ENCODE peak calls at places on chromosomes 7 and 10, in eight cellular contexts. One of them, this sample, is unnamed.
A peak's percentile ranks its signal among the peaks of the same experiment; 100 is the strongest.

GRCh38 chr10:34286136-34286739 is 528.9 kb downstream of the PARD3 start:
- DNase-seq in CD8-positive, alpha-beta T cell: no peak
- DNase-seq in IMR-90: peak; percentile 41
- DNase-seq in mesothelial cell of epicardium: no peak
- DNase-seq in cardiac muscle cell: peak; percentile 19
- DNase-seq in BE2C: no peak
- DNase-seq in psoas muscle: peak; percentile 19
- DNase-seq in Calu3: no peak
- DNase-seq in this sample: peak; percentile 22

GRCh38 chr10:80493482-80494021 is 39.4 kb downstream of the TSPAN14 start:
- DNase-seq in IMR-90: no peak
- DNase-seq in BE2C: no peak
- DNase-seq in psoas muscle: no peak
- DNase-seq in CD8-positive, alpha-beta T cell: no peak
- DNase-seq in mesothelial cell of epicardium: no peak
- DNase-seq in cardiac muscle cell: peak; percentile 80
- DNase-seq in Calu3: no peak
- DNase-seq in this sample: peak; percentile 93

GRCh38 chr7:28572321-28573058 is 160.2 kb downstream of the CREB5 start:
- DNase-seq in cardiac muscle cell: no peak
- DNase-seq in CD8-positive, alpha-beta T cell: no peak
- DNase-seq in mesothelial cell of epicardium: no peak
- DNase-seq in BE2C: no peak
- DNase-seq in Calu3: peak; percentile 52
- DNase-seq in psoas muscle: no peak
- DNase-seq in IMR-90: no peak
- DNase-seq in this sample: no peak

GRCh38 chr7:77738871-77739270 is 42.6 kb downstream of the RSBN1L start:
- DNase-seq in IMR-90: peak; percentile 55
- DNase-seq in cardiac muscle cell: peak; percentile 25
- DNase-seq in CD8-positive, alpha-beta T cell: no peak
- DNase-seq in BE2C: no peak
- DNase-seq in psoas muscle: no peak
- DNase-seq in mesothelial cell of epicardium: no peak
- DNase-seq in Calu3: no peak
- DNase-seq in this sample: peak; percentile 43

GRCh38 chr10:77582710-77583115 is 54.9 kb downstream of the KCNMA1 start:
- DNase-seq in mesothelial cell of epicardium: no peak
- DNase-seq in psoas muscle: peak; percentile 34
- DNase-seq in Calu3: peak; percentile 73
- DNase-seq in CD8-positive, alpha-beta T cell: no peak
- DNase-seq in IMR-90: peak; percentile 79
- DNase-seq in cardiac muscle cell: peak; percentile 47
- DNase-seq in BE2C: peak; percentile 68
- DNase-seq in this sample: peak; percentile 58

GRCh38 chr7:130008941-130009847 is 42.0 kb downstream of the ZC3HC1 start:
- DNase-seq in IMR-90: peak; percentile 62
- DNase-seq in psoas muscle: peak; percentile 17
- DNase-seq in CD8-positive, alpha-beta T cell: no peak
- DNase-seq in BE2C: no peak
- DNase-seq in Calu3: peak; percentile 95
- DNase-seq in cardiac muscle cell: peak; percentile 14
- DNase-seq in mesothelial cell of epicardium: no peak
- DNase-seq in this sample: peak; percentile 45

GRCh38 chr10:7672366-7673134 is 5.8 kb upstream of the ITIH5 start:
- DNase-seq in mesothelial cell of epicardium: no peak
- DNase-seq in cardiac muscle cell: peak; percentile 12
- DNase-seq in BE2C: no peak
- DNase-seq in psoas muscle: no peak
- DNase-seq in Calu3: no peak
- DNase-seq in CD8-positive, alpha-beta T cell: no peak
- DNase-seq in IMR-90: no peak
- DNase-seq in this sample: no peak

GRCh38 chr7:85479918-85480658 is 293.2 kb upstream of the SEMA3D start:
- DNase-seq in IMR-90: peak; percentile 23
- DNase-seq in CD8-positive, alpha-beta T cell: no peak
- DNase-seq in psoas muscle: no peak
- DNase-seq in Calu3: no peak
- DNase-seq in cardiac muscle cell: peak; percentile 44
- DNase-seq in mesothelial cell of epicardium: no peak
- DNase-seq in BE2C: no peak
- DNase-seq in this sample: peak; percentile 67

GRCh38 chr10:57008189-57008588 is 647.1 kb upstream of the ZWINT start:
- DNase-seq in IMR-90: no peak
- DNase-seq in BE2C: no peak
- DNase-seq in psoas muscle: no peak
- DNase-seq in Calu3: no peak
- DNase-seq in mesothelial cell of epicardium: no peak
- DNase-seq in cardiac muscle cell: no peak
- DNase-seq in CD8-positive, alpha-beta T cell: no peak
- DNase-seq in this sample: no peak

GRCh38 chr7:6630007-6630849 is 6.9 kb upstream of the ZNF316 start:
- DNase-seq in mesothelial cell of epicardium: no peak
- DNase-seq in Calu3: no peak
- DNase-seq in psoas muscle: no peak
- DNase-seq in IMR-90: no peak
- DNase-seq in cardiac muscle cell: no peak
- DNase-seq in BE2C: no peak
- DNase-seq in CD8-positive, alpha-beta T cell: no peak
- DNase-seq in this sample: no peak

GRCh38 chr7:7183061-7183832 is 903 bp downstream of the C1GALT1 start:
- DNase-seq in psoas muscle: no peak
- DNase-seq in CD8-positive, alpha-beta T cell: peak; percentile 72
- DNase-seq in Calu3: peak; percentile 81
- DNase-seq in BE2C: peak; percentile 35
- DNase-seq in mesothelial cell of epicardium: peak; percentile 58
- DNase-seq in cardiac muscle cell: peak; percentile 33
- DNase-seq in IMR-90: no peak
- DNase-seq in this sample: peak; percentile 47

GRCh38 chr7:118771672-118772071 is 547.2 kb downstream of the ANKRD7 start:
- DNase-seq in CD8-positive, alpha-beta T cell: no peak
- DNase-seq in IMR-90: no peak
- DNase-seq in cardiac muscle cell: no peak
- DNase-seq in mesothelial cell of epicardium: no peak
- DNase-seq in BE2C: no peak
- DNase-seq in psoas muscle: no peak
- DNase-seq in Calu3: no peak
- DNase-seq in this sample: no peak

GRCh38 chr7:128888756-128889095 is 21.8 kb downstream of the KCP start:
- DNase-seq in CD8-positive, alpha-beta T cell: no peak
- DNase-seq in Calu3: no peak
- DNase-seq in cardiac muscle cell: no peak
- DNase-seq in BE2C: peak; percentile 10
- DNase-seq in IMR-90: no peak
- DNase-seq in mesothelial cell of epicardium: no peak
- DNase-seq in psoas muscle: no peak
- DNase-seq in this sample: no peak

GRCh38 chr10:3516626-3517255 is 268.3 kb downstream of the KLF6 start:
- DNase-seq in IMR-90: no peak
- DNase-seq in CD8-positive, alpha-beta T cell: no peak
- DNase-seq in Calu3: no peak
- DNase-seq in BE2C: no peak
- DNase-seq in mesothelial cell of epicardium: no peak
- DNase-seq in psoas muscle: no peak
- DNase-seq in cardiac muscle cell: no peak
- DNase-seq in this sample: no peak

GRCh38 chr7:126685596-126685995 is 567.1 kb downstream of the GRM8 start:
- DNase-seq in mesothelial cell of epicardium: no peak
- DNase-seq in IMR-90: no peak
- DNase-seq in CD8-positive, alpha-beta T cell: no peak
- DNase-seq in cardiac muscle cell: no peak
- DNase-seq in BE2C: no peak
- DNase-seq in Calu3: no peak
- DNase-seq in psoas muscle: no peak
- DNase-seq in this sample: no peak

GRCh38 chr7:102096706-102097427 is 189.8 kb upstream of the SH2B2 start:
- DNase-seq in Calu3: no peak
- DNase-seq in cardiac muscle cell: no peak
- DNase-seq in IMR-90: no peak
- DNase-seq in psoas muscle: no peak
- DNase-seq in BE2C: no peak
- DNase-seq in CD8-positive, alpha-beta T cell: peak; percentile 37
- DNase-seq in mesothelial cell of epicardium: no peak
- DNase-seq in this sample: no peak

GRCh38 chr10:7409732-7410168 is 1.1 kb downstream of the SFMBT2 start:
- DNase-seq in mesothelial cell of epicardium: no peak
- DNase-seq in cardiac muscle cell: no peak
- DNase-seq in Calu3: no peak
- DNase-seq in psoas muscle: no peak
- DNase-seq in CD8-positive, alpha-beta T cell: no peak
- DNase-seq in IMR-90: no peak
- DNase-seq in BE2C: peak; percentile 13
- DNase-seq in this sample: no peak

GRCh38 chr7:73626814-73627213 is 2.5 kb upstream of the MLXIPL start:
- DNase-seq in mesothelial cell of epicardium: no peak
- DNase-seq in IMR-90: peak; percentile 22
- DNase-seq in Calu3: no peak
- DNase-seq in CD8-positive, alpha-beta T cell: no peak
- DNase-seq in cardiac muscle cell: peak; percentile 35
- DNase-seq in psoas muscle: no peak
- DNase-seq in BE2C: no peak
- DNase-seq in this sample: peak; percentile 10

GRCh38 chr7:103148131-103148993 is 537 bp downstream of the NAPEPLD start:
- DNase-seq in mesothelial cell of epicardium: no peak
- DNase-seq in cardiac muscle cell: peak; percentile 12
- DNase-seq in Calu3: no peak
- DNase-seq in CD8-positive, alpha-beta T cell: no peak
- DNase-seq in IMR-90: no peak
- DNase-seq in psoas muscle: no peak
- DNase-seq in BE2C: no peak
- DNase-seq in this sample: no peak

GRCh38 chr7:81244213-81244612 is 325.4 kb upstream of the SEMA3C start:
- DNase-seq in mesothelial cell of epicardium: no peak
- DNase-seq in IMR-90: peak; percentile 35
- DNase-seq in BE2C: peak; percentile 42
- DNase-seq in psoas muscle: no peak
- DNase-seq in CD8-positive, alpha-beta T cell: no peak
- DNase-seq in Calu3: no peak
- DNase-seq in cardiac muscle cell: peak; percentile 64
- DNase-seq in this sample: peak; percentile 70
- TF ChIP-seq CTCF in mesothelial cell of epicardium: no peak
- TF ChIP-seq CTCF in IMR-90: peak; percentile 3
- TF ChIP-seq CTCF in BE2C: peak; percentile 34
- TF ChIP-seq CTCF in psoas muscle: no peak
- TF ChIP-seq CTCF in CD8-positive, alpha-beta T cell: no peak
- TF ChIP-seq CTCF in Calu3: no peak
- TF ChIP-seq CTCF in cardiac muscle cell: no peak
- TF ChIP-seq CTCF in this sample: no peak

GRCh38 chr7:22586806-22587180 is 86.8 kb upstream of the STEAP1B start:
- DNase-seq in cardiac muscle cell: peak; percentile 83
- DNase-seq in IMR-90: peak; percentile 66
- DNase-seq in mesothelial cell of epicardium: no peak
- DNase-seq in psoas muscle: no peak
- DNase-seq in Calu3: peak; percentile 75
- DNase-seq in BE2C: no peak
- DNase-seq in CD8-positive, alpha-beta T cell: no peak
- DNase-seq in this sample: peak; percentile 77
- TF ChIP-seq CTCF in cardiac muscle cell: peak; percentile 65
- TF ChIP-seq CTCF in IMR-90: peak; percentile 56
- TF ChIP-seq CTCF in mesothelial cell of epicardium: no peak
- TF ChIP-seq CTCF in psoas muscle: peak; percentile 22
- TF ChIP-seq CTCF in Calu3: peak; percentile 31
- TF ChIP-seq CTCF in BE2C: peak; percentile 36
- TF ChIP-seq CTCF in CD8-positive, alpha-beta T cell: no peak
- TF ChIP-seq CTCF in this sample: peak; percentile 52

DNA sequence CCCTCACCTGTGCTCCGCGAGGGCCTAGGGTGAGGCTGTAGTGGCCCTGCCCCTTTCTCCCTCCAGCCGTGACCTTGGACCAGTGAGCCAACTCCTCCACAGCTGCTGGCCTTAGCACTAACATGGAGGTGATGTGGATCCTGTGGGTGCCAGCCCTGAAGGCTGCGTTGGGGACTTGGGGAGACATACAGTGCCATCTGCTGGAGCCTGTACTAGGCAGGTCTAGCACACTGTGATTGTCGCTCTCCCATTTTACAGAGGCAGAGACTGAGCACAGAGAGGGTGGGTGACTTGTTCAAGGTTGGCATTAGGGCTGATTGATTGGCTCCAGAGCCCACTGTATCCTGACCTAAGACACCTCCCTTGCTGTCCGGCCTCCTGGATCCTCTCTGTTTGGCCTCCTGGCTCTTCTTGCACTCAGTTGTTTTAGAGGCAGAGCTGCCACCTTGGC is 37.6 kb downstream of the PRF1 start:
- DNase-seq in psoas muscle: no peak
- DNase-seq in Calu3: no peak
- DNase-seq in CD8-positive, alpha-beta T cell: no peak
- DNase-seq in IMR-90: no peak
- DNase-seq in cardiac muscle cell: no peak
- DNase-seq in BE2C: no peak
- DNase-seq in mesothelial cell of epicardium: no peak
- DNase-seq in this sample: no peak
- TF ChIP-seq CTCF in psoas muscle: no peak
- TF ChIP-seq CTCF in Calu3: no peak
- TF ChIP-seq CTCF in CD8-positive, alpha-beta T cell: no peak
- TF ChIP-seq CTCF in IMR-90: no peak
- TF ChIP-seq CTCF in cardiac muscle cell: no peak
- TF ChIP-seq CTCF in BE2C: no peak
- TF ChIP-seq CTCF in mesothelial cell of epicardium: no peak
- TF ChIP-seq CTCF in this sample: no peak

GRCh38 chr10:35605191-35605590 is at the start of gene GJD4:
- DNase-seq in mesothelial cell of epicardium: no peak
- DNase-seq in psoas muscle: no peak
- DNase-seq in BE2C: no peak
- DNase-seq in CD8-positive, alpha-beta T cell: no peak
- DNase-seq in Calu3: no peak
- DNase-seq in cardiac muscle cell: no peak
- DNase-seq in IMR-90: no peak
- DNase-seq in this sample: no peak

GRCh38 chr10:35595106-35595505 is 10.0 kb upstream of the GJD4 start:
- DNase-seq in Calu3: no peak
- DNase-seq in mesothelial cell of epicardium: no peak
- DNase-seq in psoas muscle: no peak
- DNase-seq in IMR-90: no peak
- DNase-seq in cardiac muscle cell: no peak
- DNase-seq in BE2C: no peak
- DNase-seq in CD8-positive, alpha-beta T cell: no peak
- DNase-seq in this sample: no peak

GRCh38 chr10:35594115-35594849 is 10.9 kb upstream of the GJD4 start:
- DNase-seq in cardiac muscle cell: no peak
- DNase-seq in Calu3: no peak
- DNase-seq in BE2C: no peak
- DNase-seq in psoas muscle: no peak
- DNase-seq in IMR-90: no peak
- DNase-seq in CD8-positive, alpha-beta T cell: no peak
- DNase-seq in mesothelial cell of epicardium: no peak
- DNase-seq in this sample: no peak

GRCh38 chr10:35598379-35598778 is 6.8 kb upstream of the GJD4 start:
- DNase-seq in Calu3: peak; percentile 35
- DNase-seq in cardiac muscle cell: peak; percentile 25
- DNase-seq in IMR-90: no peak
- DNase-seq in psoas muscle: no peak
- DNase-seq in BE2C: no peak
- DNase-seq in mesothelial cell of epicardium: no peak
- DNase-seq in CD8-positive, alpha-beta T cell: no peak
- DNase-seq in this sample: no peak

DNA sequence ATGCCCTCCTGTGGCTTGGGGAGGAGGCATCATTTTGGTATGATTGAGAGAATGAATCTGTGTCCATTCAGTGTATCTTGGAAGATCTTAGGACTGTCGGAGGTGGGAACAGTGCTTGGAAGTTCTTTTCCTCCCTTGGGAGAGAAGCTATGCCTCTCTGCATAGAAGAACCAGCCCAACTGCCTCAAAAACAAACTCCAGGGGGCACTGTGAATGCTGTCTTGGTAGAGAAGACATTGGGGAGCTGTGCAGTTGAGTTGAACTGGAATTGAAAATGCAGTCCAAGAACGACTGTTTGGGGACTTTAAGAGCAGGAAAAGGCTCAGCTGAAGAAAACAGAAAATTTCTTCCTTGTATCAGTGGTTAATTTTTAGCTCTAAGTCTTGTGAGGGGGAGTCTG is 4.9 kb upstream of the GJD4 start:
- DNase-seq in cardiac muscle cell: peak; percentile 20
- DNase-seq in mesothelial cell of epicardium: no peak
- DNase-seq in Calu3: no peak
- DNase-seq in psoas muscle: no peak
- DNase-seq in BE2C: no peak
- DNase-seq in CD8-positive, alpha-beta T cell: no peak
- DNase-seq in IMR-90: no peak
- DNase-seq in this sample: peak; percentile 23
- TF ChIP-seq CTCF in cardiac muscle cell: peak; percentile 40
- TF ChIP-seq CTCF in mesothelial cell of epicardium: no peak
- TF ChIP-seq CTCF in Calu3: no peak
- TF ChIP-seq CTCF in psoas muscle: no peak
- TF ChIP-seq CTCF in BE2C: peak; percentile 33
- TF ChIP-seq CTCF in CD8-positive, alpha-beta T cell: no peak
- TF ChIP-seq CTCF in IMR-90: peak; percentile 8
- TF ChIP-seq CTCF in this sample: peak; percentile 32

This sample was measured in cardiac fibroblast.